ENCODE peak calls at places on chromosome 12, in four cellular contexts. One of them, this sample, is unnamed.

GRCh38 chr12:33349791-33350190 is 89.8 kb downstream of the SYT10 start:
- DNase-seq in Peyer's patch: no peak
- DNase-seq in mammary epithelial cell: no peak
- DNase-seq in MCF 10A: no peak
- DNase-seq in this sample: no peak

GRCh38 chr12:70556179-70556869 is 80.9 kb downstream of the PTPRB start:
- DNase-seq in Peyer's patch: no peak
- DNase-seq in mammary epithelial cell: peak
- DNase-seq in MCF 10A: peak
- DNase-seq in this sample: no peak

GRCh38 chr12:107402041-107403022 is 283.3 kb upstream of the PWP1 start:
- DNase-seq in Peyer's patch: peak
- DNase-seq in mammary epithelial cell: peak
- DNase-seq in MCF 10A: peak
- DNase-seq in this sample: peak

GRCh38 chr12:108313609-108314331 is 25.3 kb downstream of the CMKLR1 start:
- DNase-seq in Peyer's patch: peak
- DNase-seq in mammary epithelial cell: no peak
- DNase-seq in MCF 10A: no peak
- DNase-seq in this sample: peak

GRCh38 chr12:103181366-103182152 is 224.1 kb downstream of the ASCL1 start:
- DNase-seq in Peyer's patch: no peak
- DNase-seq in mammary epithelial cell: no peak
- DNase-seq in MCF 10A: no peak
- DNase-seq in this sample: no peak

GRCh38 chr12:123483602-123484273 is 25.8 kb downstream of the SNRNP35 start:
- DNase-seq in Peyer's patch: peak
- DNase-seq in mammary epithelial cell: no peak
- DNase-seq in MCF 10A: no peak
- DNase-seq in this sample: peak

GRCh38 chr12:131384544-131384855 is 326.4 kb upstream of the SFSWAP start:
- DNase-seq in Peyer's patch: peak
- DNase-seq in mammary epithelial cell: no peak
- DNase-seq in MCF 10A: no peak
- DNase-seq in this sample: no peak

GRCh38 chr12:112900298-112901145 is 6.2 kb upstream of the OAS1 start:
- DNase-seq in Peyer's patch: peak
- DNase-seq in mammary epithelial cell: peak
- DNase-seq in MCF 10A: peak
- DNase-seq in this sample: peak

GRCh38 chr12:31645944-31646343 is 13.5 kb upstream of the ETFBKMT start:
- DNase-seq in Peyer's patch: no peak
- DNase-seq in mammary epithelial cell: no peak
- DNase-seq in MCF 10A: no peak
- DNase-seq in this sample: no peak

GRCh38 chr12:103501447-103501846 is 5.7 kb upstream of the C12orf42 start:
- DNase-seq in Peyer's patch: no peak
- DNase-seq in mammary epithelial cell: no peak
- DNase-seq in MCF 10A: no peak
- DNase-seq in this sample: no peak

GRCh38 chr12:109477185-109477962 is at the start of the genes KCTD10 and UBE3B:
- DNase-seq in Peyer's patch: peak
- DNase-seq in mammary epithelial cell: peak
- DNase-seq in MCF 10A: peak
- DNase-seq in this sample: peak

GRCh38 chr12:31362759-31363415 is 36.9 kb upstream of the SINHCAF start:
- DNase-seq in Peyer's patch: peak
- DNase-seq in mammary epithelial cell: peak
- DNase-seq in MCF 10A: peak
- DNase-seq in this sample: peak

GRCh38 chr12:16324772-16325171 is 22.7 kb upstream of the MGST1 start:
- DNase-seq in Peyer's patch: no peak
- DNase-seq in mammary epithelial cell: no peak
- DNase-seq in MCF 10A: no peak
- DNase-seq in this sample: no peak

GRCh38 chr12:57404966-57405640 is 25.7 kb downstream of the R3HDM2 start:
- DNase-seq in Peyer's patch: no peak
- DNase-seq in mammary epithelial cell: no peak
- DNase-seq in MCF 10A: no peak
- DNase-seq in this sample: peak

GRCh38 chr12:21818627-21819026 is 44.1 kb upstream of the KCNJ8 start:
- DNase-seq in Peyer's patch: no peak
- DNase-seq in mammary epithelial cell: peak
- DNase-seq in MCF 10A: peak
- DNase-seq in this sample: no peak

GRCh38 chr12:89861086-89861485 is 152.4 kb upstream of the ATP2B1 start:
- DNase-seq in Peyer's patch: no peak
- DNase-seq in mammary epithelial cell: peak
- DNase-seq in MCF 10A: peak
- DNase-seq in this sample: peak

GRCh38 chr12:46224401-46224800 is 44.4 kb downstream of the SLC38A1 start:
- DNase-seq in Peyer's patch: no peak
- DNase-seq in mammary epithelial cell: no peak
- DNase-seq in MCF 10A: peak
- DNase-seq in this sample: no peak

GRCh38 chr12:2336409-2336829 is 283.6 kb downstream of the CACNA1C start:
- DNase-seq in Peyer's patch: no peak
- DNase-seq in mammary epithelial cell: peak
- DNase-seq in MCF 10A: peak
- DNase-seq in this sample: peak

GRCh38 chr12:74985986-74986319 is 223.7 kb downstream of the KCNC2 start:
- DNase-seq in Peyer's patch: no peak
- DNase-seq in mammary epithelial cell: no peak
- DNase-seq in MCF 10A: no peak
- DNase-seq in this sample: no peak

GRCh38 chr12:64457466-64457865 is 5.5 kb downstream of the TBK1 start:
- DNase-seq in Peyer's patch: no peak
- DNase-seq in mammary epithelial cell: no peak
- DNase-seq in MCF 10A: no peak
- DNase-seq in this sample: no peak

GRCh38 chr12:480831-481230 is 21.1 kb downstream of the B4GALNT3 start:
- DNase-seq in Peyer's patch: no peak
- DNase-seq in mammary epithelial cell: no peak
- DNase-seq in MCF 10A: no peak
- DNase-seq in this sample: no peak

GRCh38 chr12:1531160-1531653 is 63.2 kb downstream of the FBXL14 start:
- DNase-seq in Peyer's patch: no peak
- DNase-seq in mammary epithelial cell: no peak
- DNase-seq in MCF 10A: no peak
- DNase-seq in this sample: no peak

GRCh38 chr12:26195250-26195640 is at the start of gene SSPN:
- DNase-seq in Peyer's patch: peak
- DNase-seq in mammary epithelial cell: peak
- DNase-seq in MCF 10A: no peak
- DNase-seq in this sample: peak

GRCh38 chr12:123097521-123098084 is 53.3 kb downstream of the PITPNM2 start:
- DNase-seq in Peyer's patch: no peak
- DNase-seq in mammary epithelial cell: no peak
- DNase-seq in MCF 10A: no peak
- DNase-seq in this sample: no peak

GRCh38 chr12:124655317-124656213 is 88.2 kb upstream of the NCOR2 start:
- DNase-seq in Peyer's patch: peak
- DNase-seq in mammary epithelial cell: no peak
- DNase-seq in MCF 10A: peak
- DNase-seq in this sample: no peak

GRCh38 chr12:11545438-11546330 is 103.8 kb upstream of the ETV6 start:
- DNase-seq in Peyer's patch: peak
- DNase-seq in mammary epithelial cell: no peak
- DNase-seq in MCF 10A: no peak
- DNase-seq in this sample: peak

GRCh38 chr12:130710001-130710732 is 5.9 kb downstream of the RIMBP2 start:
- DNase-seq in Peyer's patch: peak
- DNase-seq in mammary epithelial cell: no peak
- DNase-seq in MCF 10A: no peak
- DNase-seq in this sample: no peak

GRCh38 chr12:116053479-116054195 is 223.9 kb downstream of the MED13L start:
- DNase-seq in Peyer's patch: peak
- DNase-seq in mammary epithelial cell: peak
- DNase-seq in MCF 10A: peak
- DNase-seq in this sample: no peak

GRCh38 chr12:51949342-51950030 is 2.0 kb upstream of the ACVR1B start:
- DNase-seq in Peyer's patch: no peak
- DNase-seq in mammary epithelial cell: no peak
- DNase-seq in MCF 10A: no peak
- DNase-seq in this sample: no peak

GRCh38 chr12:88409257-88409656 is 171.0 kb downstream of the KITLG start:
- DNase-seq in Peyer's patch: no peak
- DNase-seq in mammary epithelial cell: no peak
- DNase-seq in MCF 10A: no peak
- DNase-seq in this sample: no peak

GRCh38 chr12:57631566-57632368 is 1.2 kb downstream of the B4GALNT1 start:
- DNase-seq in Peyer's patch: no peak
- DNase-seq in mammary epithelial cell: no peak
- DNase-seq in MCF 10A: no peak
- DNase-seq in this sample: no peak

GRCh38 chr12:39048395-39048794 is 143.0 kb upstream of the CPNE8 start:
- DNase-seq in Peyer's patch: no peak
- DNase-seq in mammary epithelial cell: no peak
- DNase-seq in MCF 10A: no peak
- DNase-seq in this sample: no peak

GRCh38 chr12:20549115-20549719 is 145.9 kb upstream of the SLCO1C1 start:
- DNase-seq in Peyer's patch: peak
- DNase-seq in mammary epithelial cell: no peak
- DNase-seq in MCF 10A: peak
- DNase-seq in this sample: no peak

GRCh38 chr12:65640489-65640901 is 183.8 kb upstream of the HMGA2 start:
- DNase-seq in Peyer's patch: no peak
- DNase-seq in mammary epithelial cell: no peak
- DNase-seq in MCF 10A: no peak
- DNase-seq in this sample: no peak

GRCh38 chr12:111773801-111774551 is 7.2 kb downstream of the ALDH2 start:
- DNase-seq in Peyer's patch: peak
- DNase-seq in mammary epithelial cell: peak
- DNase-seq in MCF 10A: peak
- DNase-seq in this sample: no peak

DNA sequence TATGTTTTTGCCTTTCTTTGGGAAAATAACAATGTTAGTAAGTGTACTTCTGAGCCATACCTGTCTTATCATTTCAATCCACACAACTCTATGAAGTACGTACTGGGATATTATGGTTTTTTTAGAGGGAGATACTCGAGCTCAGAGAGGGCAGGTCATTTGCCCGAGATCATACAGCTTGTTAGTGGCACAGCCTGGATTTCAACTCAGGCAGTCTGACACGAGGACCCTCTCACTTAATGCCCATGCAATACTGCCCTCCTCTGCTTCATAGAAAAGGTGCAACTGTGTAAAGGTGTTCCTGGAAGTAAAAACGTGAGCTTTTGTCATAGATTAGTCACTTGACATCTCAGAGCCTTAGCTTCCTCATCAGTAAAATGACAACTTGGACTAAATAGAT is 128.0 kb downstream of the NDUFA12 start:
- DNase-seq in Peyer's patch: no peak
- DNase-seq in mammary epithelial cell: peak
- DNase-seq in MCF 10A: peak
- DNase-seq in this sample: peak
- TF ChIP-seq CTCF in Peyer's patch: peak
- TF ChIP-seq CTCF in mammary epithelial cell: peak
- TF ChIP-seq CTCF in MCF 10A: peak
- TF ChIP-seq CTCF in this sample: peak

GRCh38 chr12:49092086-49092815 is 2.4 kb downstream of the DHH start:
- DNase-seq in Peyer's patch: peak
- DNase-seq in mammary epithelial cell: peak
- DNase-seq in MCF 10A: peak
- DNase-seq in this sample: peak
- TF ChIP-seq CTCF in Peyer's patch: peak
- TF ChIP-seq CTCF in mammary epithelial cell: peak
- TF ChIP-seq CTCF in MCF 10A: peak
- TF ChIP-seq CTCF in this sample: peak

DNA sequence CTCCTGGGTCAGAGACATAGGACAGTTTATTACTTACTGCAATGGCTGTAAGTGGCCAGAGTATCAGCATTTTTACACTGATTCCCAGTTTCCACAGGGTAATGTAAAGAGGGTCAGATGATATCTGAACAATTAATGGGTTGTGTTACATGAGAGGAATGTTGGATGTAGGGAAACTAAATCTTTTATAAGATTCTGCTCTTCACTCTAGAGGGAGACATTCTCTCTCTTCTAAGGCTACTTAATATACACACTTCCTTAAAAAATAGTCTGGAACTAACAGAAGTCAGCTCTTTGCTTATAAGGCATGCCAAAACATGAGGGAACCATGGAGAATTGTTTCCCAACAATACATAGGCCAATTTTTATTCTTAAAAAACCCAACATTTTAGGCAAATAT is 389.8 kb downstream of the ETNK1 start:
- DNase-seq in Peyer's patch: no peak
- DNase-seq in mammary epithelial cell: no peak
- DNase-seq in MCF 10A: no peak
- DNase-seq in this sample: no peak
- TF ChIP-seq CTCF in Peyer's patch: no peak
- TF ChIP-seq CTCF in mammary epithelial cell: no peak
- TF ChIP-seq CTCF in MCF 10A: no peak
- TF ChIP-seq CTCF in this sample: no peak

DNA sequence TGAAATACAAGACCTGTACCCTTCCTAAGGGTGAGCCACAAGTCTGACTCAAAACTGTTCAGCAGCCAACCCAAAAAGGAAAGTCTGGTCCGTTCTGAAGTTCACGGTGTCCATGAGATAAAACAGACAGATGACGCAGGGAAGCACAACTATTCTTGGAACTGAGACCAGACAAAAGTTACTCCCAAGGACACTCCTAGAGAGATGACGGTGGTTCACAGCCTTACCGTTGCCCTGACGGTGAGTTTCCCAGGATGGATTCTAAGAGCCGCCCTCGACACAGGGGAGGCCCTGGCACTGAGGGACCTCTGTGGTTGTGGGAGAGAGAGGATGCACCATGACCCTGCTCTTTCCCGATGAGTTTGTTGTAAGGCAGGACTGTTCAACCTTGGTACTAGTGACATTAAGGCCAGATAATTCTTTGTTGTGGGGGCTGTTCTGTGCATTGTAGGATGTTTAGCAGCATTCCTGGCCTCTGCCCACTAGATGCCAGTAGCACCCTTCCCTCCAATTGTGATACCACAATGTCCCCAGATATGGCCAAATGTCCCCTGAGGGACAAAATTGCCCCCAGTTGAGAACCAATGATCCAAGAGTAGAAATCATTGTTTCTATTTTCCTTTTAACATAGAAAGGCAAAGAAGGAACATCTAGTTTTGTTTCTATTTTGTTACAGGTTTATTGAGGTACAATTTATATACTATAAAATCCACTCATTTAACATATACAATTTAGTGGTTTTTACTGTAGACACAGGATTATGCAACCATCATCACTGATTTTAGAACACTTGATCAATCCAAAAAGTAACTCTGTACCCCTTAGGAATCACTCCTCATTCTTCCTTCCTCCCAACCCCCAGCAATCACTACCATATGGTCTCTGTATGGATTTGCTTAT is 23.0 kb downstream of the OR10P1 start:
- DNase-seq in Peyer's patch: no peak
- DNase-seq in mammary epithelial cell: no peak
- DNase-seq in MCF 10A: peak
- DNase-seq in this sample: peak
- TF ChIP-seq CTCF in Peyer's patch: peak
- TF ChIP-seq CTCF in mammary epithelial cell: peak
- TF ChIP-seq CTCF in MCF 10A: peak
- TF ChIP-seq CTCF in this sample: peak

GRCh38 chr12:47378907-47379306 is 299.1 kb upstream of the AMIGO2 start:
- DNase-seq in Peyer's patch: no peak
- DNase-seq in mammary epithelial cell: no peak
- DNase-seq in MCF 10A: no peak
- DNase-seq in this sample: no peak
- TF ChIP-seq CTCF in Peyer's patch: no peak
- TF ChIP-seq CTCF in mammary epithelial cell: no peak
- TF ChIP-seq CTCF in MCF 10A: no peak
- TF ChIP-seq CTCF in this sample: no peak

This sample was measured in activated CD8-positive, alpha-beta T cell treated with anti-CD3 and anti-CD28 coated beads for 36 hours.